ENCODE peak calls at places on chromosomes 3 and 15, in four cellular contexts. Y is adrenal gland, V is brain microvascular endothelial cell, X is kidney. O is an unnamed sample.

GRCh38 chr3:128763967-128764366 is 38.0 kb downstream of the RAB7A start:
- DNase-seq in Y (no peak), V (no peak), X (no peak), O (no peak)

GRCh38 chr3:87900061-87900460 is 158.7 kb downstream of the CGGBP1 start:
- DNase-seq in Y (no peak), V (no peak), X (no peak), O (no peak)

GRCh38 chr3:115040673-115041286 is 106.3 kb downstream of the ZBTB20 start:
- DNase-seq in Y (peak), V (peak), X (no peak), O (no peak)

GRCh38 chr3:101036213-101036618 is 43.0 kb upstream of the ABI3BP start:
- DNase-seq in Y (no peak), V (peak), X (peak), O (peak)

GRCh38 chr3:28808068-28808467 is 459.4 kb upstream of the AZI2 start:
- DNase-seq in Y (no peak), V (no peak), X (no peak), O (no peak)

GRCh38 chr3:112001516-112001915 is 2.8 kb downstream of the TAGLN3 start:
- DNase-seq in Y (no peak), V (no peak), X (no peak), O (no peak)

GRCh38 chr3:25820372-25820771 is 30.5 kb downstream of the OXSM start:
- DNase-seq in Y (no peak), V (peak), X (no peak), O (peak)

GRCh38 chr3:174002543-174002942 is 605.0 kb downstream of the NLGN1 start:
- DNase-seq in Y (no peak), V (no peak), X (no peak), O (no peak)

GRCh38 chr15:81351651-81352050 is 22.4 kb downstream of the TMC3 start:
- DNase-seq in Y (no peak), V (no peak), X (no peak), O (no peak)

GRCh38 chr15:39142500-39142899 is 438.4 kb upstream of the THBS1 start:
- DNase-seq in Y (no peak), V (no peak), X (no peak), O (no peak)

GRCh38 chr3:32392530-32393302 is 1.1 kb downstream of the CMTM7 start:
- DNase-seq in Y (peak), V (peak), X (peak), O (no peak)

GRCh38 chr3:187737401-187738088 is 7.7 kb downstream of the BCL6 start:
- DNase-seq in Y (peak), V (peak), X (peak), O (no peak)

GRCh38 chr3:61666032-61666431 is 104.7 kb downstream of the PTPRG start:
- DNase-seq in Y (no peak), V (no peak), X (no peak), O (no peak)

GRCh38 chr3:186839874-186840641 is 2.5 kb upstream of the ADIPOQ start:
- DNase-seq in Y (no peak), V (no peak), X (peak), O (peak)

GRCh38 chr3:123397050-123397590 is 51.8 kb downstream of the ADCY5 start:
- DNase-seq in Y (no peak), V (no peak), X (no peak), O (no peak)

GRCh38 chr3:140438736-140439505 is 238.9 kb upstream of the TRIM42 start:
- DNase-seq in Y (no peak), V (no peak), X (no peak), O (no peak)

GRCh38 chr3:14113964-14114667 is 10.6 kb downstream of the CHCHD4 start:
- DNase-seq in Y (no peak), V (no peak), X (no peak), O (no peak)

GRCh38 chr3:36615861-36616260 is 148.5 kb downstream of the DCLK3 start:
- DNase-seq in Y (no peak), V (no peak), X (no peak), O (no peak)

GRCh38 chr3:109702252-109702651 is 364.9 kb upstream of the DPPA4 start:
- DNase-seq in Y (no peak), V (peak), X (no peak), O (no peak)

GRCh38 chr15:66931768-66932633 is 133.4 kb upstream of the SMAD3 start:
- DNase-seq in Y (no peak), V (peak), X (no peak), O (no peak)

GRCh38 chr15:42094512-42094963 is at the start of gene PLA2G4D:
- DNase-seq in Y (no peak), V (no peak), X (no peak), O (no peak)

GRCh38 chr15:94061041-94061440 is 170.3 kb upstream of the MCTP2 start:
- DNase-seq in Y (no peak), V (no peak), X (no peak), O (no peak)

GRCh38 chr3:124351430-124352142 is 359.7 kb upstream of the ROPN1 start:
- DNase-seq in Y (peak), V (peak), X (no peak), O (peak)

GRCh38 chr15:34607832-34608231 is 24.4 kb upstream of the GOLGA8B start:
- DNase-seq in Y (no peak), V (no peak), X (no peak), O (no peak)

GRCh38 chr3:19124752-19125151 is 23.6 kb upstream of the KCNH8 start:
- DNase-seq in Y (no peak), V (no peak), X (no peak), O (no peak)

GRCh38 chr3:3295586-3295985 is 116.1 kb upstream of the CRBN start:
- DNase-seq in Y (no peak), V (no peak), X (no peak), O (no peak)

GRCh38 chr3:176587089-176587488 is 610.2 kb downstream of the TBL1XR1 start:
- DNase-seq in Y (no peak), V (no peak), X (no peak), O (no peak)

GRCh38 chr3:179599531-179599930 is 4.9 kb downstream of the MRPL47 start:
- DNase-seq in Y (no peak), V (no peak), X (no peak), O (no peak)

GRCh38 chr15:22915866-22916515 is 64.2 kb downstream of the CYFIP1 start:
- DNase-seq in Y (no peak), V (no peak), X (no peak), O (no peak)

GRCh38 chr3:158731525-158731924 is 732 bp downstream of the RARRES1 start:
- DNase-seq in Y (no peak), V (no peak), X (no peak), O (no peak)

GRCh38 chr15:34514251-34514760 is 69.1 kb downstream of the GOLGA8B start:
- DNase-seq in Y (no peak), V (no peak), X (peak), O (no peak)

GRCh38 chr3:151751161-151751560 is 17.4 kb downstream of the AADACL2 start:
- DNase-seq in Y (no peak), V (no peak), X (no peak), O (no peak)

GRCh38 chr3:48543271-48543866 is 13.2 kb downstream of the PFKFB4 start:
- DNase-seq in Y (peak), V (no peak), X (peak), O (no peak)

GRCh38 chr3:113744941-113745272 is 1.1 kb downstream of the NAA50 start:
- DNase-seq in Y (no peak), V (no peak), X (no peak), O (no peak)

GRCh38 chr3:162441716-162442115 is 945.1 kb downstream of the OTOL1 start:
- DNase-seq in Y (no peak), V (no peak), X (no peak), O (no peak)

GRCh38 chr3:23094890-23095462 is 108.2 kb upstream of the UBE2E2 start:
- DNase-seq in Y (no peak), V (peak), X (no peak), O (peak)

GRCh38 chr3:105364113-105364512 is 2.6 kb upstream of the ALCAM start:
- DNase-seq in Y (no peak), V (peak), X (no peak), O (no peak)

GRCh38 chr3:105367063-105367405 is 325 bp downstream of the ALCAM start:
- DNase-seq in Y (peak), V (no peak), X (peak), O (no peak)

GRCh38 chr3:105365536-105366301 is 990 bp upstream of the ALCAM start:
- DNase-seq in Y (no peak), V (peak), X (no peak), O (no peak)

GRCh38 chr3:105366302-105367062 is at the start of gene ALCAM:
- DNase-seq in Y (peak), V (peak), X (peak), O (no peak)

DNA sequence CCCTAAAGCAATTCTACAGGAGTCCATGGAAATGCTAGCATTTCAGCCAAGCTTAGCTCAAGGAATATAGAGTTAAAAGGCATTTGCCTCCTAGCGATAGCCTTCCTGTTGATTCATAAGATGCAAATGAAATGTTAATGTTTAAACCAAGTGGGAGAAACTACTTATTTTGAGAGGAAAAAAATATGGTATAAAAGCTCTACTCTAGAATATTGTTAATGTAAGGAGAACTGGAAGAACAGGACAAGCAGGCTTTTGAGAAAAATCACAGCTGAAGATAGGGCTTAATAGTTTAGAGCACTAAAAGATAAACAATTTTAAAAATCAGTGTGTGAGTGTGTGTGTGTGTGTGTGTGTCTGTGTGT is 1.6 kb upstream of the ALCAM start:
- DNase-seq in Y (no peak), V (no peak), X (no peak), O (no peak)
- H3K4me3 ChIP-seq in Y (no peak), V (peak), X (peak), O (peak)

GRCh38 chr3:84136425-84136824 is 822.4 kb upstream of the CADM2 start:
- DNase-seq in Y (no peak), V (no peak), X (no peak), O (no peak)
- TF ChIP-seq CTCF in Y (no peak), V (peak), X (no peak), O (no peak)

GRCh38 chr3:184377882-184378445 is at the start of gene THPO:
- DNase-seq in Y (no peak), V (no peak), X (peak), O (no peak)
- H3K4me3 ChIP-seq in Y (no peak), V (no peak), X (peak), O (peak)

DNA sequence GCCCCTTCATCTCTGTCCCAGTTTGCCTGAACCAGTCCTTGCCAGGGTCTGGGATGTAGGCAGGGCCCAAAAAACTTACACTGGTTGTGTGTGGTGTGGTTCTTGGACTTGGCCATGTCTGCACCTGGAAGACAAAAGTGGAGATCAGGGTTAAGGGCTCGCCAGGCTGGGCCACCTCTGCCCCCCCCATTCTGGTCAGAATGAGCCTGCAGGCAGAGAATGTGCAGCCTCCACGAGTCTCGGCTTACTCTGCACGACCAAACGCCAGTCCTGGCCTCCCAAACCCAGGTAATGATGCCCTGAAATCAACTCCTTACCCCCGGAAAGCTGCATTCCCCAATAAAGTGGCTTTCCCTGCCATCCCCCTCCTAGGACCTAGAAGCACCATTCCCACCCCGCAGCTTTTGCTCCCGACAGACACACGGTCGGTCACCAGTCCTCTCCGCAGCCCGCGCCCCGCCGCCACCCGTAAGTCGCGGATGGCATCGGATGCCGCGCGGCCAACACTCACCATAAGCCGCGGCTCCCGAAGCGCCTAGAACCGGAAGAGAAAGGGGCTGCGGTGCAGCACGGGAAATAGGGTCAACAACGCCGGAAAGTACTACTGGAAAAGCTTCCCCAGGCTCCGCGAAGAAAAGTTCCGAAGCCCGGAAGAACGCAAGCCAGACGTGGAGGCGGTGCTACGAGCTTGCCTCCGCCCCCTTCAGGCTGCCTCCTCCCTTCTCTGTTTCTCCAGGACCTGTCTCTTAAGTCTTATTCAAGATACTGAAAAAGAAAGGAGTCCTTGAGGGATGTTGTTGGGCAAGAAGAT is at the start of gene RPL29:
- DNase-seq in Y (peak), V (peak), X (peak), O (peak)
- TF ChIP-seq CTCF in Y (peak), V (peak), X (no peak), O (no peak)

GRCh38 chr15:74175271-74176191 is 2.0 kb downstream of the ISLR start:
- DNase-seq in Y (peak), V (no peak), X (peak), O (no peak)

GRCh38 chr15:74174966-74175270 is 1.4 kb downstream of the ISLR start:
- DNase-seq in Y (peak), V (no peak), X (peak), O (no peak)

GRCh38 chr15:74178326-74179100 is 5.0 kb downstream of the ISLR start:
- DNase-seq in Y (no peak), V (no peak), X (peak), O (no peak)

GRCh38 chr15:74174216-74174965 is 881 bp downstream of the ISLR start:
- DNase-seq in Y (no peak), V (no peak), X (peak), O (no peak)

GRCh38 chr15:74176262-74177208 is 3.0 kb downstream of the ISLR start:
- DNase-seq in Y (peak), V (no peak), X (no peak), O (no peak)
- H3K4me3 ChIP-seq in Y (no peak), V (no peak), X (no peak), O (no peak)

DNA sequence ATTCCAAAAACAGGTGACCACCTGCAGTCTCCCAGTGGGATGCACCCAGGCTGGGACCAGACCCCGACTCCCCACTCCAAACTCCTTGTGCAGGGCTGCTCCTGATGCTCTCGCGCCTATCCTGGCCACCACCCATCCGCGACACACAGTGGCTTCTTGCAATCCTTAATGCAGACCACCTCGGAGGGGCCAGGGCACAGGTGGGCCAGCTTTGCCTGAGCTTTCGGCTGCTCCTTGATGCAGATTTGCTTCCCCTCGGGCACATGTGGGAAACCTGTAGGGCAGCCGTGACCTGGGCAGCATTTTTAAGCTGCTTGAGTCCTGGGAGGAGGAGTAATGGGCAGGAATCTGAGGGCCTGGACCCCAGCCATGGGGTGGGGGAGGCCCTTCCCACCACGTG is 18.9 kb downstream of the SLC6A11 start:
- DNase-seq in Y (no peak), V (no peak), X (no peak), O (no peak)
- TF ChIP-seq CTCF in Y (no peak), V (no peak), X (no peak), O (no peak)

GRCh38 chr3:184811663-184811998 is 335 bp upstream of the VPS8 start:
- DNase-seq in Y (no peak), V (no peak), X (no peak), O (no peak)
- H3K4me3 ChIP-seq in Y (peak), V (peak), X (peak), O (peak)

DNA sequence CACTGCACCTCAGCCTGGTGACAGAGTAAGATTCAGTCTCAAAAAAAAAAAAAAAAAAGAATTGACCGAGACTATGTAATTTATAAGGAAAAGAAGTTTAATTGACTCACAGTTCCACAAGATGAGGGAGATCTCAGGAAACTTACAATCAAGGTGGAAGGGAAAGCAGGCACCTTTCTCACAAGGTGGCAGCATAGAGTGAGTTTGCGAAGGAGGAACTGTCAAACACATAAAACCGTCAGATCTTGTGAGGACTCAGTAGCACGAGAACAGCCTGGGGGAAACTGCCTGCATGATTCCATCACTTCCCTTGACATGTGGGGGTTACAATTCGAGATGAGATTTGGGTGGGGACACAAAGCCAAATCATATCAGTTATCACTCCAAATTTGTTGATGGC is 380.9 kb downstream of the EDEM1 start:
- DNase-seq in Y (no peak), V (no peak), X (no peak), O (no peak)
- TF ChIP-seq CTCF in Y (no peak), V (no peak), X (peak), O (peak)

O was measured in epithelial cell of proximal tubule.